ENCODE peak calls at places on chromosomes 3 and 15, in six cellular contexts. U is osteocyte; P is ELR; I is tibial artery; G is left cardiac atrium; V is activated naive CD4-positive, alpha-beta T cell. M is an unnamed sample.

GRCh38 chr3:128709038-128709437 is 16.9 kb upstream of the RAB7A start:
- DNase-seq in G (no peak), V (no peak), P (no peak), U (no peak), I (no peak), M (no peak)

GRCh38 chr3:32460031-32460749 is 42.5 kb downstream of the CMTM6 start:
- DNase-seq in U (peak), G (no peak), V (peak), I (no peak), P (no peak), M (peak)

GRCh38 chr3:160643994-160644393 is 33.0 kb upstream of the ARL14 start:
- DNase-seq in I (no peak), G (no peak), V (no peak), U (no peak), P (no peak), M (no peak)

GRCh38 chr15:40500584-40501330 is 30.0 kb downstream of the CHST14 start:
- DNase-seq in G (no peak), V (no peak), P (peak), U (no peak), I (no peak), M (no peak)

GRCh38 chr3:101381809-101382208 is 61.4 kb upstream of the IMPG2 start:
- DNase-seq in I (no peak), U (no peak), G (no peak), V (no peak), P (peak), M (no peak)

GRCh38 chr3:187957209-187957981 is 196.6 kb upstream of the LPP start:
- DNase-seq in I (no peak), G (no peak), P (no peak), V (no peak), U (no peak), M (no peak)

GRCh38 chr15:80367661-80368060 is 36.5 kb upstream of the ARNT2 start:
- DNase-seq in I (no peak), V (no peak), G (no peak), U (no peak), P (no peak), M (no peak)

GRCh38 chr15:45732544-45733130 is 97.8 kb downstream of the SQOR start:
- DNase-seq in I (no peak), U (no peak), G (peak), P (no peak), V (no peak), M (no peak)

GRCh38 chr3:64150527-64151238 is 74.6 kb downstream of the PRICKLE2 start:
- DNase-seq in G (peak), V (no peak), I (peak), P (peak), U (peak), M (peak)

GRCh38 chr3:11660242-11660641 is 16.5 kb upstream of the VGLL4 start:
- DNase-seq in G (no peak), P (no peak), I (no peak), V (no peak), U (no peak), M (no peak)

GRCh38 chr3:56976666-56977560 is 83.6 kb upstream of the SPATA12 start:
- DNase-seq in P (peak), U (no peak), G (no peak), I (no peak), V (no peak), M (peak)

GRCh38 chr3:33877187-33877586 is 78.8 kb downstream of the PDCD6IP start:
- DNase-seq in G (no peak), P (no peak), U (no peak), V (no peak), I (no peak), M (no peak)